ENCODE peak calls at places on chromosomes 3 and 15, in seven cellular contexts. I is activated CD4-positive, CD25-positive, alpha-beta regulatory T cell treated with anti-CD3 and anti-CD28 coated beads, Interleukin-2, amount 50 U/mL, for 72 hours; W is stimulated activated naive B cell treated with anti-CD40 and anti-IgM and Interleukin-4, amounts not matched to agents 10 μg/mL and 1 μg/mL and 100 μg/mL, for 72 hours; E is tibial artery; M is activated CD8-positive, alpha-beta memory T cell treated with anti-CD3 and anti-CD28 coated beads, Interleukin-2, amount 50 U/mL, for 4 hours; B is lower lobe of right lung; N is WERI-Rb-1. C is an unnamed sample.

GRCh38 chr15:65917936-65918335 is 48.6 kb downstream of the RAB11A start:
- DNase-seq in I (no peak), W (no peak), E (no peak), M (no peak), B (no peak), N (no peak), C (no peak)

GRCh38 chr3:190051643-190052042 is 69.1 kb downstream of the P3H2 start:
- DNase-seq in I (no peak), W (no peak), E (no peak), M (no peak), B (no peak), N (no peak), C (no peak)

GRCh38 chr15:86040360-86041095 is 39.1 kb upstream of the AGBL1 start:
- DNase-seq in I (no peak), W (no peak), E (no peak), M (no peak), B (no peak), N (peak), C (no peak)

GRCh38 chr15:26081758-26082068 is 218.6 kb upstream of the ATP10A start:
- DNase-seq in I (no peak), W (no peak), E (no peak), M (peak), B (no peak), N (no peak), C (no peak)

GRCh38 chr3:192904632-192905289 is 12.9 kb downstream of the MB21D2 start:
- DNase-seq in I (no peak), W (no peak), E (no peak), M (no peak), B (no peak), N (no peak), C (no peak)

GRCh38 chr3:137020315-137020714 is 62.5 kb downstream of the IL20RB start:
- DNase-seq in I (no peak), W (no peak), E (no peak), M (no peak), B (no peak), N (no peak), C (no peak)

GRCh38 chr3:184846500-184846899 is 34.5 kb downstream of the VPS8 start:
- DNase-seq in I (no peak), W (no peak), E (no peak), M (no peak), B (no peak), N (no peak), C (no peak)

GRCh38 chr3:188362405-188362831 is 208.5 kb downstream of the LPP start:
- DNase-seq in I (no peak), W (peak), E (no peak), M (no peak), B (no peak), N (no peak), C (no peak)

C was measured in SK-N-DZ.